ENCODE peak calls at places on chromosomes 16 and 17, in five cellular contexts. L, G, C, K and J are unnamed samples.

GRCh38 chr16:81515281-81515680 is 70.7 kb downstream of the CMIP start:
- DNase-seq in C (no peak), L (no peak), G (no peak), K (peak; percentile 47), J (no peak)

GRCh38 chr16:73016488-73016830 is 31.5 kb downstream of the ZFHX3 start:
- DNase-seq in K (no peak), L (peak; percentile 19), C (no peak), G (no peak), J (no peak)

GRCh38 chr16:53372942-53373871 is 61.1 kb upstream of the RBL2 start:
- DNase-seq in K (peak; percentile 94), L (no peak), C (no peak), G (no peak), J (no peak)

GRCh38 chr17:77606865-77607210 is 351.7 kb upstream of the TNRC6C start:
- DNase-seq in C (no peak), L (no peak), K (no peak), G (no peak), J (no peak)

GRCh38 chr17:75878174-75878998 is at the start of gene TRIM47:
- DNase-seq in G (peak; percentile 66), K (peak; percentile 88), L (peak; percentile 91), C (no peak), J (peak; percentile 56)

GRCh38 chr16:56637814-56638750 is at the start of gene MT1A:
- DNase-seq in K (peak; percentile 79), L (peak; percentile 87), C (no peak), G (peak; percentile 60), J (peak; percentile 30)

GRCh38 chr17:36008998-36009665 is 7.8 kb upstream of the CCL15 start:
- DNase-seq in G (peak; percentile 47), K (no peak), L (no peak), C (peak; percentile 4), J (no peak)

GRCh38 chr17:16415031-16415924 is at the start of gene TRPV2:
- DNase-seq in K (peak; percentile 94), C (no peak), L (no peak), G (no peak), J (no peak)

GRCh38 chr16:30541502-30542329 is 7.1 kb upstream of the ZNF747 start:
- DNase-seq in K (no peak), C (peak; percentile 53), G (peak; percentile 79), L (no peak), J (peak; percentile 18)

GRCh38 chr17:57349533-57350227 is 93.4 kb downstream of the MSI2 start:
- DNase-seq in G (no peak), C (no peak), L (no peak), K (no peak), J (no peak)

GRCh38 chr16:2825899-2826298 is 4.2 kb upstream of the ZG16B start:
- DNase-seq in C (no peak), L (peak; percentile 19), G (no peak), K (peak; percentile 40), J (no peak)

GRCh38 chr17:1107777-1108559 is 71.8 kb downstream of the ABR start:
- DNase-seq in G (no peak), C (no peak), K (peak; percentile 84), L (no peak), J (no peak)

GRCh38 chr17:63455417-63455816 is 9.3 kb upstream of the CYB561 start:
- DNase-seq in L (no peak), G (no peak), C (no peak), K (no peak), J (no peak)

DNA sequence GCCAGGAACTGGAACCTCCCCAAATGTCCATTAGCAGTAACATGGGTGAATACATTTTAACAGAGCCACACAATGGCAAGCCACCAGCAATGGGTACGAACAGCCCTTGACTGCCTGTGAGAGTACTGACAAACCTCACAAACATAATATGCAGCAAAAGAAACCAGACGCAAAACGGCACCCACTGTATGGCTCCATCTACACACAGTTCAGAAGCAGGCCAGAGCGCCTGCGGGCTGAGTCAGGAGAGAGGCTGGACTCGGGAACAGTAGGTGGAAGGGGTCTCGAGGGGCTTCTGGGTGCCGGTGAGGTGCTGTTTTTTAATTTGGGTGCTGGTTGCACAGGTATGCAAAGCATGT is 77.4 kb upstream of the TOB1 start:
- DNase-seq in L (peak; percentile 66), C (no peak), G (no peak), K (no peak), J (no peak)
- H3K4me3 ChIP-seq in L (no peak overlapping the region), C (no peak overlapping the region), G (no peak overlapping the region), K (no peak overlapping the region), J (no peak overlapping the region)

GRCh38 chr17:81348097-81349055 is 46.9 kb upstream of the BAHCC1 start:
- DNase-seq in G (no peak), K (no peak), L (peak; percentile 58), C (no peak), J (no peak)

GRCh38 chr17:81345211-81346089 is 49.8 kb upstream of the BAHCC1 start:
- DNase-seq in G (peak; percentile 92), C (no peak), L (peak; percentile 97), K (peak; percentile 93), J (peak; percentile 93)

GRCh38 chr17:81347437-81347836 is 47.8 kb upstream of the BAHCC1 start:
- DNase-seq in K (no peak), L (peak; percentile 65), G (no peak), C (no peak), J (no peak)

GRCh38 chr17:81346090-81346907 is 49.0 kb upstream of the BAHCC1 start:
- DNase-seq in C (peak; percentile 81), L (peak; percentile 100), G (peak; percentile 95), K (peak; percentile 97), J (peak; percentile 97)

DNA sequence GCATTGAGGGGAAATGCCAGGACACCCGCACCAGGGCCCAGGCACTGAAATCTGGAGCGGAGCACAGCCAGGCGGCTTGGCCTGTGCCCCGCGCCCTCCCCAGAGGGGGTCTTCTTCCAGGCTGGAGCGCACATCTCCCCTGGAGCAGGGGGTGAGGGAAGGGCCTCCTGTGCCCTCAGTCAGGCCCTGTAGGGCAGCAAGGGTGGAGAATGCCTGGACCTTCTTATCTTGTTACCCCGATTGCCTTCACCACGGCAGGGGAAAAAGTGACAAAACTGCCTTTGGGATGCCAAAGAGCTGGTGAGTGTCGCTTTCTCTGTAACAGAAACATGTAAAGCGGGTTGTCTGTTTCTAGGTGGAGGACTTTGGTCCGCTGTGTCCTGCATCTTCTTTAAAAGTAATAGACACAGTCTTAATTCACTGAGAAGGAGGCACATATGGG is 48.3 kb upstream of the BAHCC1 start:
- DNase-seq in C (no peak), L (no peak), G (no peak), K (no peak), J (no peak)
- H3K4me3 ChIP-seq in C (peak overlapping the region; percentile 70), L (peak overlapping the region; percentile 93), G (peak overlapping the region; percentile 59), K (peak overlapping the region; percentile 66), J (peak overlapping the region; percentile 60)

GRCh38 chr17:42111265-42111636 is 1.3 kb downstream of the DHX58 start:
- DNase-seq in L (no peak), C (no peak), K (no peak), G (no peak), J (no peak)
- H3K4me3 ChIP-seq in L (peak overlapping the region; percentile 60), C (no peak overlapping the region), K (peak overlapping the region; percentile 49), G (no peak overlapping the region), J (no peak overlapping the region)

GRCh38 chr17:38429476-38430100 is 1.3 kb downstream of the ARHGAP23 start:
- DNase-seq in G (no peak), C (no peak), K (no peak), L (no peak), J (no peak)
- H3K4me3 ChIP-seq in G (peak overlapping the region; percentile 64), C (peak overlapping the region; percentile 76), K (peak overlapping the region; percentile 84), L (peak overlapping the region; percentile 85), J (peak overlapping the region; percentile 67)

GRCh38 chr17:58693208-58693607 is 806 bp downstream of the RAD51C start:
- DNase-seq in L (no peak), G (peak; percentile 12), C (no peak), K (no peak), J (peak; percentile 15)

GRCh38 chr17:58694302-58694701 is 1.9 kb downstream of the RAD51C start:
- DNase-seq in K (no peak), G (no peak), L (no peak), C (no peak), J (no peak)

GRCh38 chr17:58694826-58695225 is 2.4 kb downstream of the RAD51C start:
- DNase-seq in G (no peak), C (no peak), K (no peak), L (no peak), J (no peak)

GRCh38 chr17:58692239-58693055 is at the start of gene RAD51C:
- DNase-seq in L (peak; percentile 91), C (peak; percentile 56), K (peak; percentile 97), G (peak; percentile 89), J (peak; percentile 86)

GRCh38 chr17:58693751-58694150 is 1.3 kb downstream of the RAD51C start:
- DNase-seq in L (no peak), G (no peak), K (no peak), C (no peak), J (no peak)
- H3K4me3 ChIP-seq in L (no peak overlapping the region), G (no peak overlapping the region), K (peak overlapping the region; percentile 53), C (no peak overlapping the region), J (no peak overlapping the region)

GRCh38 chr17:48960834-48961515 is 7.4 kb downstream of the GIP start:
- DNase-seq in L (no peak), K (no peak), C (no peak), G (no peak), J (peak; percentile 17)
- H3K4me3 ChIP-seq in L (no peak overlapping the region), K (no peak overlapping the region), C (no peak overlapping the region), G (no peak overlapping the region), J (no peak overlapping the region)

GRCh38 chr17:44829558-44830358 is at the start of gene GJC1:
- DNase-seq in K (peak; percentile 63), G (peak; percentile 28), C (no peak), L (peak; percentile 78), J (peak; percentile 43)
- H3K4me3 ChIP-seq in K (peak within 1 kb of the TSS; percentile 58), G (peak within 1 kb of the TSS; percentile 69), C (peak within 1 kb of the TSS; percentile 79), L (peak within 1 kb of the TSS; percentile 86), J (peak within 1 kb of the TSS; percentile 86)